ENCODE peak calls at places on chromosome 19, in four cellular contexts. E is psoas muscle, B is neural progenitor cell, W is Peyer's patch. J is an unnamed sample. For H3K4me1 and H3K27me3, the result is how much of the 10 kb centered on the place peaks cover.

GRCh38 chr19:40411125-40411842 is 1.9 kb downstream of the PRX start:
- DNase-seq in W (no peak), E (peak), B (no peak), J (peak)

GRCh38 chr19:38883286-38883685 is 5.2 kb upstream of the RINL start:
- DNase-seq in W (no peak), B (no peak), E (no peak), J (no peak)

GRCh38 chr19:55111238-55111831 is 6.1 kb downstream of the PPP1R12C start:
- DNase-seq in B (no peak), W (no peak), E (no peak), J (no peak)

GRCh38 chr19:46080561-46080960 is 39.8 kb upstream of the IGFL4 start:
- DNase-seq in W (no peak), B (no peak), E (no peak), J (no peak)

GRCh38 chr19:33064778-33065550 is at the start of gene RHPN2:
- DNase-seq in E (peak), B (peak), W (peak), J (peak)

GRCh38 chr19:50861025-50861424 is 6.3 kb downstream of the KLK3 start:
- DNase-seq in E (no peak), B (no peak), W (no peak), J (no peak)

GRCh38 chr19:22332924-22333323 is 46.7 kb downstream of the ZNF729 start:
- DNase-seq in B (no peak), W (no peak), E (no peak), J (no peak)

GRCh38 chr19:39402417-39403297 is 4.0 kb upstream of the ZFP36 start:
- DNase-seq in E (peak), B (peak), W (peak), J (peak)

GRCh38 chr19:38715540-38715939 is 28.7 kb downstream of the CAPN12 start:
- DNase-seq in E (no peak), B (no peak), W (no peak), J (no peak)

DNA sequence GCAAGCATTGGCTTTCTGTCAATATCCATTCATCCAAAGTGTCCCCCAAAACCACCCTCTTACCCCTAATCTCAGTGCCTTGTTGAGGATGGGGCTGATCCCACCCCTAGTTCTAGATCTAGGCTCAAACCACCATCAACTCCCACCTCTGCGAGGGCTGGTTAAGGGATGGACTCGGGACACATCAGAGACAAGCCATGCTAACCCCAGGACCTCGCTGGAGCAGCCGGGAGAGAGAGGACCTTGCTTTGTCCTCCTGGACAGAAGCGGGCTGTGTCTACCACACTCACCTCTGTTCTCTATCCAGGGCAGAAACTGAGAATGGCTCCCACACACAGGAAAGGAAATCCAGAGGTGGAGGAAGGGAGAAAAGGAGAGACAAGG is 90.7 kb upstream of the UQCRFS1 start:
- DNase-seq in B (no peak), E (no peak), W (no peak), J (no peak)
- H3K4me1 ChIP-seq in B (under half), E (under half), W (under half), J (under half)

DNA sequence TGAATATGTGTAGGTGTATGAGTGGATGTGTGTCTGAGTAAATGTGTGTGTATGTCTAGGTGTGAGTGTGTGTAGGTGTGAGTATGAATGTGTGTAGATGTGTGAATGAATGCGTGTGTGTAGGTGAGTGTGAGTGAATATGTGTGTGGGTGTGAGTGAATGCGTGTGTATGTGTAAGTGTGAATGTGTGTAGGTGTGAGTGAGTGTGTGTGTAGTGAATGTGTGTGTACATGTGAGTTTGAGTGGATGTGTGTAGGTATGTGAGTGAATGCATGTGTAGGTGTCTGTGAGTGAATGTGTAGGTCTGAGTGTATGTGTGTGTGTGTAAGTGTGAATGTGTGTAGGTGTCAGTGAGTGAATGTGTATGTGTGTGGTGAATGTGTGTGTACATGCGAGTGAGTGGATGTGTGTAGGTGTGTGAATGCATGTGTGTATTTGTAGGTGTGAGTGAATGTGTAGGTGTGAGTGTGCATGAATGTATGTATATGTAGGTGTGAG is 201.0 kb upstream of the ZNF536 start:
- DNase-seq in E (no peak), W (no peak), B (no peak), J (no peak)
- H3K27me3 ChIP-seq in E (under half), W (under half), B (under half), J (under half)

GRCh38 chr19:4068058-4068966 is 1.6 kb upstream of the ZBTB7A start:
- DNase-seq in E (no peak), W (peak), B (no peak), J (no peak)
- H3K4me3 ChIP-seq in E (peak), W (peak), B (peak), J (peak)

DNA sequence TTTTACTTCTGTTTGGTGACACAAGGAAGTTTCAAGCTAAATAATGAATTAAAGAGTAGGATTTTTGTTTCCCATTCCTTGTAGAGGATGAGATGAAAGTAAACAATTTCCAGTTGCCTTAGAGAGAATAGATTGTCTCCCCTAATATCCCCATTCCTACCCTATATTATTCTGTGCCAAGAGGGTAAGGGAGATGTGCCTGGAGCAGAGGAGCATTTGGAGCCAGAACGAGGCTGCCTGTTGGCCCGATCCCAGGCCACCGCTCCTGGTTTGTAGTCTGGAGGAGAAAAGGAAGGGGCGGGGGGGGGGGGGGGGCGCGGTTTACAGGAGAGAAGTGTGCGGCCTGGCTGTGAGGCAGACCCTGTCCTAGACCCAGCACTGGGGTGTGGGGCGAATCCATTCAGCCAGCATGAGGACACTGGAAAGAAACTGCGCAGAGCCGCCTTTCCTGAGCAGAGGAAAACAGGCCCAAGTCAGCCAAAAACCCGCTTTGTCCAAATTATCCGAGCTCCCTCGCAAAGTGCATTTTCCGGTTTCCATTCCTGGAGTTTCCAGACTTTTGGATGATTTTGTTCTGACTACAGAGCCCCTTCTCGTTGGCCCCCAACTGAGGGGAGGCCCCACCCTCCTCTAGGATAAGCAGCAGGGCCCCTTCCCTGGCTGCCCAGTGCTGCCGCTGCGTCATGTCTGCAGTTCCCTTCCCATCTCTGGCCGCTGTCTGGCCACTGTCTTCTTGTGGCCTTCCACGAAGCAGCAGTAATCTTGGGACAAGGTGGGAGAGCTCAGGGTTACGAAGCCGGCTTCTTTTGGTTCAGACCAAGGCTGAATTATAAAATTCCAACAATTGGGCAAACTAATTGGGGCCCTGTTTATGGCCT is 23.0 kb downstream of the NFIX start:
- DNase-seq in E (peak), B (peak), W (no peak), J (no peak)
- H3K4me1 ChIP-seq in E (half or more), B (under half), W (under half), J (under half)

GRCh38 chr19:10763399-10763798 is 45.5 kb downstream of the DNM2 start:
- DNase-seq in W (no peak), E (no peak), B (no peak), J (no peak)

GRCh38 chr19:10766049-10766623 is 48.3 kb downstream of the DNM2 start:
- DNase-seq in E (no peak), B (no peak), W (no peak), J (no peak)

GRCh38 chr19:10762656-10763055 is 44.8 kb downstream of the DNM2 start:
- DNase-seq in E (no peak), B (no peak), W (peak), J (no peak)

GRCh38 chr19:10763828-10764339 is 46.0 kb downstream of the DNM2 start:
- DNase-seq in E (no peak), W (no peak), B (no peak), J (no peak)

DNA sequence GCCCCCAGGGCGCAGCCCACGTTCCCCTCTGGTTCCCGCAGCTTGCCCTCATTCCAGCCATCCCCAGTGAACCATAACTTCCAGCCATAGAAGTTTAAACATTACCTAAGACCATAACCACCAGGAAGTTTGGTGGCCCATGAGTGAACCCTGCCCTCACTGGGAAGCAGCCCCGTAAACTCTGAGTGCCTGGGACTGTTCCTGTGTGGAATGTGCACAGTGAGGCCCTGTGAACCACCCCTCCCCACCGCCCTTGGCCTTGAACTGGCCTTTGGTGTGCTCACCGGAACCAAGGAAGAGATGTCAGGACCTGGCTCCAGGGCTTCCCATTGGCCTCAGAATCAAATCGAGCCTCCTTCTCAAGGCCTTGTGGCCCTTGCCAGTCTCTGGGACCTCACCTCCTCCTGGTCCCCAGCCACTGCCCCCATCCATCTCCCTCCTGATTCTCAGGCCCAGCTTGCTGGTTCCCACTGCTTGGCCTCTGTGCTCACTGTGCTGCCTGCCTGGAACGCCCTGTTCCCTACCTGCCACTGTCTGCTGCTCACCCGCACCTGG is 46.5 kb downstream of the DNM2 start:
- DNase-seq in E (no peak), B (no peak), W (peak), J (no peak)
- H3K27me3 ChIP-seq in E (under half), B (under half), W (under half), J (under half)

GRCh38 chr19:35141627-35142401 is 1.2 kb upstream of the FXYD7 start:
- DNase-seq in W (peak), B (peak), E (no peak), J (no peak)
- H3K4me3 ChIP-seq in W (no peak), B (peak), E (peak), J (peak)